ENCODE peak calls at places on chromosome 14, in ten cellular contexts. U is ovary, G is A549, Q is upper lobe of left lung, A is stomach, E is transverse colon, V is heart left ventricle, P is breast epithelium, D is HCT116, M is GM12878. X is an unnamed sample.
A peak's percentile ranks its signal among the peaks of the same experiment; 100 is the strongest.

GRCh38 chr14:98252819-98253218 is 1019.2 kb downstream of the BCL11B start:
- DNase-seq in G (no peak), P (no peak), M (no peak), Q (no peak), A (no peak), E (peak; percentile 47), D (no peak), V (no peak), U (no peak), X (no peak)

GRCh38 chr14:78631551-78631950 is 461.4 kb downstream of the NRXN3 start:
- DNase-seq in E (no peak), G (no peak), M (no peak), Q (no peak), U (no peak), V (no peak), D (no peak), A (no peak), P (no peak), X (no peak)

GRCh38 chr14:37145395-37145794 is 27.0 kb downstream of the SLC25A21 start:
- DNase-seq in D (no peak), P (no peak), U (no peak), G (no peak), A (no peak), E (no peak), M (no peak), V (no peak), Q (no peak), X (no peak)

GRCh38 chr14:92589213-92589852 is 75.8 kb downstream of the RIN3 start:
- DNase-seq in G (peak; percentile 42), E (no peak), V (no peak), P (no peak), U (no peak), D (no peak), M (no peak), Q (no peak), A (no peak), X (no peak)

GRCh38 chr14:55571125-55571889 is 8.7 kb upstream of the KTN1 start:
- DNase-seq in P (no peak), D (no peak), M (no peak), G (no peak), E (no peak), A (no peak), U (no peak), Q (no peak), V (no peak), X (no peak)

GRCh38 chr14:22536853-22537338 is 52.1 kb downstream of the DAD1 start:
- DNase-seq in G (peak; percentile 81), P (no peak), U (peak; percentile 28), M (peak; percentile 94), E (peak; percentile 48), D (peak; percentile 82), V (peak; percentile 57), Q (no peak), A (peak; percentile 55), X (peak; percentile 90)

GRCh38 chr14:102279688-102280348 is 25.1 kb downstream of the MOK start:
- DNase-seq in E (no peak), P (no peak), Q (no peak), D (peak; percentile 84), A (no peak), G (peak; percentile 92), V (no peak), M (no peak), U (no peak), X (no peak)

GRCh38 chr14:90239139-90239538 is 17.2 kb upstream of the PSMC1 start:
- DNase-seq in Q (no peak), A (no peak), G (peak; percentile 35), V (no peak), U (no peak), D (peak; percentile 7), M (no peak), E (no peak), P (no peak), X (no peak)

GRCh38 chr14:93974833-93975232 is 1.5 kb downstream of the ASB2 start:
- DNase-seq in Q (no peak), A (no peak), M (no peak), E (no peak), G (no peak), D (no peak), V (no peak), P (no peak), U (no peak), X (no peak)

GRCh38 chr14:93707475-93707874 is 80.8 kb downstream of the PRIMA1 start:
- DNase-seq in V (no peak), G (no peak), Q (no peak), P (no peak), U (no peak), D (no peak), A (no peak), E (no peak), M (no peak), X (no peak)

GRCh38 chr14:45051896-45052295 is 32.0 kb upstream of the PRPF39 start:
- DNase-seq in V (no peak), A (no peak), M (no peak), U (no peak), D (no peak), G (no peak), E (no peak), P (no peak), Q (no peak), X (no peak)

GRCh38 chr14:101585211-101585610 is 23.9 kb downstream of the DIO3 start:
- DNase-seq in E (no peak), G (no peak), Q (peak; percentile 41), M (no peak), A (no peak), V (no peak), D (no peak), P (peak; percentile 22), U (peak; percentile 6), X (peak; percentile 29)

GRCh38 chr14:89225607-89226006 is 191.4 kb downstream of the FOXN3 start:
- DNase-seq in A (no peak), G (no peak), D (no peak), U (no peak), M (no peak), Q (no peak), E (no peak), P (no peak), V (no peak), X (no peak)

GRCh38 chr14:98163285-98163741 is 1108.7 kb downstream of the BCL11B start:
- DNase-seq in A (no peak), G (no peak), M (no peak), V (no peak), D (no peak), E (no peak), P (no peak), Q (no peak), U (no peak), X (no peak)

DNA sequence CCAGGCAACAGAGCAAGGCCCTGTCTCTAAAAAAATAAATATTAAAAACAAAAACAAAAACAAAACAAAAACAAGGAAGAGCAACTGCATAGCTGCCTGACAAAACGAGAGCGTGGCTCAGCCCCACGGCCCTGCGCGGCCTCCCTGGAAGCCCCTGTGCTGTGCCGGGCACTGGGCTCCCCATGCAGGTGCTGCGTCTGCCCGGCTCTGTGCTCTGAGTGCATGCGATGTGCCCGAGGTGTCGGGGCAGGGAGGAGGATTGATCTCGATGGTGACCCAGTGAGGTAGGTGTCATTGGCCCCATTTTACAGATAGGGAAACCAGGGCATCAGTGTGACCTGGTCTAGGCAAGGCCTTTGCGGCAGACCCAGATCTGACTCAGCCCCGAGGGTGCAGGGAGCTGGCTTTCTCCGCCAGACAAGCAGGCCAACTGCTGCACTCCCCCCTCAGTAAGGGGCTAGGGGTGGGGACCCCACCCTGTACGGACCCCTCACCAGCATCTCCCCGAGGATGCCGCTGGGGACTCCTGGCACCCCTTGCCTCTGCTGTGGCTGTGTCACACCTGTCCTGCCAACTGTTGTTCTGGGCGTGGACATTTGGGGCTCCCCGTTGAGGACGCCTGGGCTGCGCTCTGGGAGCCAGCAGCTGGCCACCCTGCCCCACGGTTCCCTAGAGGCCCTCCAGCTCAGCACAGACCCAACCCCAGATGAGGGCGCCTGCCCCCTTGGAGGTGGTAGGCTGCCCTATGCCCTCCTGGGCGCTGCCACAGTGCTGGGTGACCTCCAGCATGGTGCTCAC is 15.3 kb downstream of the GPR132 start:
- DNase-seq in A (no peak), Q (peak; percentile 64), U (no peak), E (no peak), G (no peak), D (no peak), M (no peak), V (no peak), P (no peak), X (no peak)
- TF ChIP-seq POLR2A in A (no peak), Q (no peak), U (no peak), E (no peak), G (no peak), D (no peak), M (peak; percentile 42), V (no peak), P (no peak), X (no peak)

DNA sequence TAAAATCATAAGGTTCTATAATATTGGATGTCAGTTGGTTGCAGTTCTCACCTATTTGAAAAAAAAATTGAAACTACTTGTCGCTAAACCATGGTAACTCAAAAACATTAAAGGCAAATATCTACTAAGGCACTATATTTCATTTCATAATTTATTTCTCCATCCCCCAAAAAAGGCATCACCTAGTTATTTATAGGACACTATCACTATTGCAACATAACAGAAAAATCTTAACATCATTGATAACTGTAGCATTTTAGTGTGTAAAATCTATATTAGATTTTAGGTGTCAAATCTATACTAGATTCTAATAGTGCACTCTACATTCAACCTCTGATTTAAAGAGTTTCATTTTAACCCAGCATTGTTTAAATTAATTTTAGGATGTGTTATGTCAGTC is 1.7 kb downstream of the SPTSSA start:
- DNase-seq in A (no peak), U (no peak), P (no peak), V (no peak), Q (no peak), E (no peak), M (no peak), G (no peak), D (no peak), X (no peak)
- H3K4me3 ChIP-seq in A (no peak overlapping the region), U (no peak overlapping the region), P (no peak overlapping the region), V (no peak overlapping the region), Q (no peak overlapping the region), E (peak overlapping the region; percentile 75), M (peak overlapping the region; percentile 91), G (peak overlapping the region; percentile 79), D (peak overlapping the region; percentile 96), X (no peak overlapping the region)

DNA sequence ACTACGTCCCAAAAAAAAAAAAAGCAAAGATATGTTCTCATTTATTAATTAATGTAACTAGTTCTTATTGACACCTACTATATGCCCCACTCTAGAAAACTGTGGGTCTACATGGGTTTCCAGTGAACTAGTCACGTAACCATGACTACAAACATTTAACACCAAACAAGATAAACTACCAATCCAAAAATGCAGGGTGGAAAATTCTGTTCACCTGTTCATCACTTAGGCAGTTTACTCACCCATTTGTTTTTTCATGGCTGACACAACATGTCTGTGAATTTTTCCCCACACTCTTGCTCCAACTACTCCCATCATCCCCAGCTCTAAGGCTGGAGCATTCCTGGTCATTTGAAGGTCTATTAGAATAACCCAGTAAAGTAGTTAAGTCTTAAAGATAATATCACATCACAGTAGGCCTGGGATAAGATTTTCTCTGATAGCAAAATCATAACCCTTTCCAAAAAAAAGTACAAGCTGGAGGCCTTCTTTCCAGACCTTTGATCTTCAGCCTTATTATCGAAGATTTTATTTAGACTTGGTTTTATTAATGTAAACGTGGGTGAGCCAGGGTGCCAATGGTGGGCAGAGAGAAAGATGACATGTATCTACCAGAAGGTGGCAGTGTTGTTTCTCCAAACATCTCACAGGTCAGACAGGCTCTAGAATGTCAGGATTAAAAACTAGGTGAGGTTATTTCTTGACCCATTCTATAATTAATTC is 61.6 kb upstream of the DAAM1 start:
- DNase-seq in E (no peak), D (peak; percentile 61), M (no peak), P (no peak), G (peak; percentile 68), V (no peak), U (no peak), Q (no peak), A (no peak), X (no peak)
- TF ChIP-seq POLR2A in E (no peak), D (no peak), M (no peak), P (no peak), G (no peak), V (no peak), U (no peak), Q (no peak), A (no peak), X (no peak)

GRCh38 chr14:105059917-105060565 is 5.2 kb downstream of the GPR132 start:
- DNase-seq in E (no peak), V (no peak), U (no peak), P (no peak), D (no peak), Q (peak; percentile 56), M (no peak), G (no peak), A (no peak), X (peak; percentile 83)
- H3K4me3 ChIP-seq in E (peak overlapping the region; percentile 30), V (no peak overlapping the region), U (no peak overlapping the region), P (no peak overlapping the region), D (no peak overlapping the region), Q (no peak overlapping the region), M (peak overlapping the region; percentile 71), G (no peak overlapping the region), A (no peak overlapping the region), X (no peak overlapping the region)

X was measured in lower leg skin.